ENCODE peak calls at places on chromosomes 4 and X, in ten cellular contexts. A is ELR; E is neural crest cell; M is stimulated activated CD8-positive, alpha-beta memory T cell treated with anti-CD3 and anti-CD28 coated beads, Interleukin-4, amount 100 ng/mL, for 24 hours; T is WTC11; B is cardiac fibroblast; F is right lobe of liver; W is astrocyte of the spinal cord; Y is GDM1; J is fibroblast of mammary gland. D is an unnamed sample.

GRCh38 chr4:38752393-38752961 is 30.3 kb downstream of the TLR10 start:
- DNase-seq in A (peak), E (no peak), M (no peak), T (no peak), B (peak), F (no peak), W (peak), Y (no peak), J (peak), D (no peak)

GRCh38 chr4:119041951-119042560 is 93.6 kb upstream of the MYOZ2 start:
- DNase-seq in A (peak), E (peak), M (peak), T (peak), B (peak), F (no peak), W (peak), Y (peak), J (peak), D (peak)

GRCh38 chrX:69493193-69493592 is 10.9 kb upstream of the NALF2 start:
- DNase-seq in A (no peak), E (peak), M (no peak), T (peak), B (peak), F (peak), W (no peak), Y (no peak), J (peak), D (peak)

GRCh38 chr4:28015996-28016395 is 1155.4 kb downstream of the STIM2 start:
- DNase-seq in A (no peak), E (no peak), M (no peak), T (no peak), B (no peak), F (no peak), W (no peak), Y (no peak), J (no peak), D (no peak)

GRCh38 chrX:80879143-80879542 is 69.5 kb upstream of the BRWD3 start:
- DNase-seq in A (no peak), E (no peak), M (no peak), T (no peak), B (peak), F (peak), W (no peak), Y (no peak), J (no peak), D (no peak)

GRCh38 chr4:8763966-8764901 is 107.4 kb downstream of the HMX1 start:
- DNase-seq in A (no peak), E (no peak), M (no peak), T (peak), B (no peak), F (peak), W (no peak), Y (no peak), J (no peak), D (no peak)

GRCh38 chr4:43682551-43682950 is 766.1 kb downstream of the KCTD8 start:
- DNase-seq in A (peak), E (no peak), M (no peak), T (no peak), B (no peak), F (no peak), W (no peak), Y (no peak), J (no peak), D (no peak)

GRCh38 chrX:75276666-75277065 is 2.8 kb downstream of the UPRT start:
- DNase-seq in A (peak), E (no peak), M (no peak), T (no peak), B (peak), F (no peak), W (no peak), Y (no peak), J (no peak), D (no peak)

GRCh38 chrX:70445876-70446275 is 1.2 kb downstream of the DLG3 start:
- DNase-seq in A (no peak), E (no peak), M (no peak), T (no peak), B (no peak), F (no peak), W (no peak), Y (no peak), J (no peak), D (no peak)

GRCh38 chrX:67543818-67544217 is at the start of gene AR:
- DNase-seq in A (peak), E (peak), M (no peak), T (peak), B (peak), F (peak), W (peak), Y (no peak), J (peak), D (peak)

GRCh38 chr4:38889143-38889542 is 21.5 kb downstream of the FAM114A1 start:
- DNase-seq in A (peak), E (no peak), M (no peak), T (no peak), B (peak), F (no peak), W (peak), Y (no peak), J (peak), D (no peak)

GRCh38 chrX:19758536-19758935 is 128.9 kb downstream of the SH3KBP1 start:
- DNase-seq in A (peak), E (no peak), M (no peak), T (no peak), B (no peak), F (no peak), W (no peak), Y (peak), J (no peak), D (no peak)

GRCh38 chrX:26918633-26919032 is 544.5 kb downstream of the PPP4R3C start:
- DNase-seq in A (no peak), E (no peak), M (no peak), T (peak), B (peak), F (no peak), W (no peak), Y (peak), J (peak), D (no peak)

GRCh38 chrX:153462291-153462690 is 8.1 kb downstream of the HAUS7 start:
- DNase-seq in A (no peak), E (no peak), M (no peak), T (no peak), B (no peak), F (no peak), W (no peak), Y (no peak), J (no peak), D (no peak)

GRCh38 chr4:112765317-112765989 is 128.5 kb downstream of the LARP7 start:
- DNase-seq in A (peak), E (no peak), M (no peak), T (no peak), B (peak), F (no peak), W (peak), Y (no peak), J (peak), D (no peak)

GRCh38 chrX:66110112-66110511 is 53.9 kb upstream of the HEPH start:
- DNase-seq in A (peak), E (no peak), M (no peak), T (peak), B (peak), F (no peak), W (no peak), Y (peak), J (peak), D (no peak)

GRCh38 chr4:48699470-48699869 is 80.6 kb downstream of the FRYL start:
- DNase-seq in A (peak), E (no peak), M (no peak), T (no peak), B (no peak), F (no peak), W (no peak), Y (no peak), J (no peak), D (no peak)

GRCh38 chrX:72041166-72041565 is 90.5 kb downstream of the RTL5 start:
- DNase-seq in A (no peak), E (no peak), M (no peak), T (no peak), B (no peak), F (no peak), W (no peak), Y (no peak), J (no peak), D (no peak)

GRCh38 chrX:155632424-155633100 is 19.8 kb upstream of the TMLHE start:
- DNase-seq in A (peak), E (no peak), M (no peak), T (no peak), B (peak), F (peak), W (peak), Y (no peak), J (no peak), D (no peak)

GRCh38 chr4:3723232-3723642 is 42.9 kb upstream of the ADRA2C start:
- DNase-seq in A (no peak), E (no peak), M (no peak), T (no peak), B (no peak), F (no peak), W (no peak), Y (no peak), J (no peak), D (no peak)

D was measured in left lobe of liver.